ENCODE peak calls at places on chromosomes 3 and 15, in eight cellular contexts. D, Z, A, J, O, Y, R and X are unnamed samples.

GRCh38 chr3:130935761-130936160 is 41.9 kb downstream of the ATP2C1 start:
- DNase-seq in Z (no peak), R (no peak), Y (no peak), J (peak; percentile 6), O (no peak), A (no peak), D (peak; percentile 68), X (no peak)

GRCh38 chr15:52124270-52124878 is 11.8 kb upstream of the BCL2L10 start:
- DNase-seq in J (peak; percentile 79), D (no peak), O (no peak), R (no peak), Y (no peak), A (no peak), Z (no peak), X (no peak)

GRCh38 chr3:152497457-152497856 is 228.7 kb downstream of the MBNL1 start:
- DNase-seq in Z (no peak), J (no peak), D (peak; percentile 69), Y (no peak), A (no peak), O (no peak), R (no peak), X (no peak)

GRCh38 chr3:187661267-187661666 is 8.9 kb downstream of the SST start:
- DNase-seq in Z (no peak), J (peak; percentile 70), O (no peak), R (no peak), A (no peak), Y (no peak), D (no peak), X (no peak)

GRCh38 chr3:8730641-8731040 is 3.0 kb upstream of the CAV3 start:
- DNase-seq in A (no peak), O (no peak), Z (no peak), J (no peak), R (no peak), Y (no peak), D (peak; percentile 46), X (no peak)

GRCh38 chr3:191882289-191882688 is 421.3 kb downstream of the PYDC2 start:
- DNase-seq in Y (no peak), Z (no peak), A (no peak), D (no peak), R (no peak), J (peak; percentile 8), O (no peak), X (peak; percentile 24)

GRCh38 chr3:134869153-134869726 is 74.2 kb downstream of the EPHB1 start:
- DNase-seq in Z (no peak), O (no peak), R (no peak), Y (no peak), J (no peak), D (no peak), A (no peak), X (no peak)

GRCh38 chr3:10602769-10603768 is 97.7 kb upstream of the ATP2B2 start:
- DNase-seq in O (no peak), D (no peak), A (no peak), J (no peak), R (no peak), Z (peak; percentile 35), Y (peak; percentile 20), X (no peak)

GRCh38 chr3:53179580-53179979 is 18.6 kb downstream of the PRKCD start:
- DNase-seq in O (no peak), Z (no peak), D (no peak), A (no peak), Y (no peak), J (no peak), R (no peak), X (no peak)

GRCh38 chr3:50519471-50520089 is 16.1 kb upstream of the CACNA2D2 start:
- DNase-seq in D (peak; percentile 37), Y (peak; percentile 56), R (peak; percentile 72), O (peak; percentile 95), J (peak; percentile 77), A (no peak), Z (peak; percentile 78), X (peak; percentile 89)

DNA sequence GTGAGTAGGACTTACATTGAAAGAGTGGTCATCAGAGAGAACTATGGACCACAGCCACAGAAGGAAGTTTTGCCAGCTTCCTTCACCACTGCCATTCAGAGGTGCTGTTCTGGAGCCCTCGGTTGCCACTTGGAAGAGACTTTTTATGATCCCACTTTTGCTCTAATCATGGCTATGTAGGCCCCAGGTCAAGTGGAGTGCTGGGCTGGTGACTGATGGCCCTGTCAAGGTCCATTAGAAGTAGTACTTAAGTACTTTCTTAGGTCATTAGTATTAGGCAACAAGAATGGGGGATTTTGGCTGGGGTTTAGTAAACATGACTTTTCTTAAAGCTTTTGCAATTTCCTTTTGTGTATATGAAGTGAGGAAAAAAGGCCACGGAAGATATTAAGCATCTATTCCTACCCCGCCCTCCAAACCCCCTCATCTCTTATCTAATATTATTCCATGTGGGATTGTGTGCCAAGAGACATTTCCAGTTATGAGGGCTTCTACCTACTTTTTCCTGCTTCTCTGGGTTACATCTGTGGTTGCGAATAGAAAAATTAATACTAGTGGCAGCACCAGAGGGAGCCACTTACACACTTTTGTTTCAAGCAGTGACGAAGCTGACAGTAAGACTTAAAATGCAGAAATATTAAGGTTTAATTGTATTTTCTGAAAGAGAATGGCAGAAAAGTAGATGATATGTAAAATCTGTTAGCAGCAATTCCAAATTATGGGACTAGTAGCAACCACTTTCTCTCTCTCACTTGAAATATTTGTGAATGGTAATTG is 13.9 kb downstream of the NLGN1 start:
- DNase-seq in A (no peak), Y (no peak), J (peak; percentile 61), D (peak; percentile 72), R (peak; percentile 52), O (no peak), Z (peak; percentile 39), X (no peak)
- H3K4me3 ChIP-seq in A (no peak overlapping the region), Y (no peak overlapping the region), J (no peak overlapping the region), D (no peak overlapping the region), R (no peak overlapping the region), O (no peak overlapping the region), Z (no peak overlapping the region), X (no peak overlapping the region)

GRCh38 chr15:77817434-77817833 is 184.7 kb upstream of the LINGO1 start:
- DNase-seq in D (no peak), Z (no peak), Y (no peak), J (no peak), A (no peak), R (no peak), O (no peak), X (peak; percentile 64)
- H3K27me3 ChIP-seq in D (peaks cover 31% of the 10 kb centered on the region), Z (peaks cover 18% of the 10 kb centered on the region), Y (peaks cover 14% of the 10 kb centered on the region), J (peaks cover 30% of the 10 kb centered on the region), A (peaks cover 24% of the 10 kb centered on the region), R (peaks cover 75% of the 10 kb centered on the region), O (peaks cover 23% of the 10 kb centered on the region), X (peaks cover 40% of the 10 kb centered on the region)

GRCh38 chr15:30930422-30930821 is 26.7 kb downstream of the FAN1 start:
- DNase-seq in D (no peak), J (no peak), O (no peak), Y (no peak), R (no peak), A (no peak), Z (no peak), X (no peak)

GRCh38 chr15:30929064-30929669 is 25.5 kb downstream of the FAN1 start:
- DNase-seq in Z (no peak), R (no peak), D (no peak), A (no peak), Y (no peak), J (no peak), O (no peak), X (no peak)

GRCh38 chr15:30928076-30928475 is 24.4 kb downstream of the FAN1 start:
- DNase-seq in Z (no peak), D (peak; percentile 15), A (no peak), J (no peak), O (no peak), R (no peak), Y (no peak), X (no peak)

GRCh38 chr15:30929982-30930381 is 26.3 kb downstream of the FAN1 start:
- DNase-seq in A (no peak), J (no peak), Y (no peak), Z (no peak), O (no peak), D (no peak), R (no peak), X (no peak)

DNA sequence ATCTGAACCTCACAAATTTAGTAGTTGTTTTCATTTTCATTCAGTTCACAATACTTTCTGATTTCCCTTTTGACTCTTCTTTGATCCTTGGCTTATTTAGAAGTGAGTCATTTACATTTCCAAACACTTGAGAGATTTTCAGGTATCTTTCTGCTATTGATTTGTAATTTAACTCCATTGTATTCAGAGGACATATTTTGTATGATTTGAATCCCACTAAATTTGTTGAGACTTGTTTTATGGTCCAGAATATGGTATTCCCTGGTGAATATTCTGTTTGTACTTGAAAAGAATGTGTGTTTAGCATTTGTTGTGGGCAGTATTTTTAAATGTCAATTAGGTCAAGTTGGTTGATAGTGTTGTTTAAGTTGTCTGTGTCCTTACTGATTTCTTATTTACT is 29.6 kb downstream of the FAN1 start:
- DNase-seq in D (no peak), O (no peak), R (no peak), Y (no peak), A (no peak), J (no peak), Z (no peak), X (no peak)
- H3K4me3 ChIP-seq in D (no peak overlapping the region), O (no peak overlapping the region), R (no peak overlapping the region), Y (no peak overlapping the region), A (no peak overlapping the region), J (no peak overlapping the region), Z (no peak overlapping the region), X (no peak overlapping the region)

GRCh38 chr3:179324270-179324754 is 1.5 kb downstream of the ZNF639 start:
- DNase-seq in Z (no peak), Y (no peak), O (no peak), J (peak; percentile 42), D (peak; percentile 50), R (no peak), A (no peak), X (peak; percentile 37)

GRCh38 chr3:179321585-179322322 is 1.1 kb upstream of the ZNF639 start:
- DNase-seq in O (peak; percentile 54), Z (no peak), D (peak; percentile 70), Y (no peak), R (no peak), J (peak; percentile 55), A (no peak), X (peak; percentile 51)

GRCh38 chr3:179322481-179323196 is at the start of gene ZNF639:
- DNase-seq in Y (peak; percentile 81), Z (peak; percentile 81), J (peak; percentile 89), R (peak; percentile 87), O (peak; percentile 90), A (peak; percentile 91), D (peak; percentile 86), X (peak; percentile 98)

GRCh38 chr3:179318876-179319275 is 4.0 kb upstream of the ZNF639 start:
- DNase-seq in O (no peak), Z (no peak), Y (no peak), J (peak; percentile 76), R (no peak), D (no peak), A (no peak), X (no peak)

DNA sequence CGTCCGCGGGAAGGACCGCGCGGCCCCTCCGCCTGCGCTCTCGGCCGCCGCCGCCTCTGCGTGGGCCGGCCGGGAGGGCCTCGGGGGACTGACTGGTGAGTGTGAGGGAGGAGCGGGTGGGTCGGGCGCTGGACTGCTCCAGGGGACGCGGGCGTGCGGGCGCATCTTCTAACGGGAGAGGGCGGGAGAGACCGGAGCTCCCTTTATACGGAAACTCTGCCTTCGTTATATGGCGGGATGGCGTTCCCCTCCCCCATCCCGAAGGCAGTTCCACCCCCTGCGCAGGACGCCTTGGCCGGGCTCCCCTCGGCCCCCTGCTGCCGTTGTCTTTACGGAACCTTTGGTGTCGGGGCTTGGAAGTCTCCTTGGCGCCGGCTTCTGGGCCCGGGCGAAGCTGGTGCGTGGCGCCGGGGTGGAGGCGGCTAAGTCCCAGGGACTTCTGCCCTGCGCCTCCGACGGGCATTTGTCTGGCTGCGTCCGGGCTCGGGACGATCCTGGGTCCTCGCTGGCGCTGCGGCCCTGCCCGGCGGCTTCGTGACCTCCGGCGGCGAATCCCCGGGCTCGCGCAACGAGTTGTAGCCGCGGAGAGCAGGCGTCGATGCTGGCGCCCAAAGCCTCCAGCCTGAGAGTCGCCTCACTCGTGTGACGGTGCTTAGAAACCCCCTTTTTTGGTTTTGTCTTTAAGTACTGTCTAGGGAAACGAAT is 518 bp downstream of the ZNF639 start:
- DNase-seq in Y (peak; percentile 47), R (peak; percentile 79), J (peak; percentile 54), Z (peak; percentile 71), D (peak; percentile 75), A (peak; percentile 88), O (peak; percentile 77), X (peak; percentile 90)
- H3K27me3 ChIP-seq in Y (no peaks in the 10 kb centered on the region), R (no peaks in the 10 kb centered on the region), J (no peaks in the 10 kb centered on the region), Z (no peaks in the 10 kb centered on the region), D (no peaks in the 10 kb centered on the region), A (no peaks in the 10 kb centered on the region), O (no peaks in the 10 kb centered on the region), X (no peaks in the 10 kb centered on the region)